ENCODE peak calls at places on chromosomes 1 and 21, in eight cellular contexts. One of them, this sample, is unnamed.

GRCh38 chr1:16115468-16116363 is 40.2 kb downstream of the EPHA2 start:
- DNase-seq in heart left ventricle: peak
- DNase-seq in CD4-positive, alpha-beta T cell: no peak
- DNase-seq in prostate gland: no peak
- DNase-seq in Panc1: no peak
- DNase-seq in MM.1S: no peak
- DNase-seq in A549: no peak
- DNase-seq in RWPE1: no peak
- DNase-seq in this sample: no peak

GRCh38 chr1:155196893-155197638 is 10.6 kb downstream of the THBS3 start:
- DNase-seq in heart left ventricle: peak
- DNase-seq in CD4-positive, alpha-beta T cell: no peak
- DNase-seq in prostate gland: no peak
- DNase-seq in Panc1: no peak
- DNase-seq in MM.1S: no peak
- DNase-seq in A549: no peak
- DNase-seq in RWPE1: no peak
- DNase-seq in this sample: peak

GRCh38 chr1:206674745-206675175 is 9.9 kb upstream of the MAPKAPK2 start:
- DNase-seq in heart left ventricle: peak
- DNase-seq in CD4-positive, alpha-beta T cell: no peak
- DNase-seq in prostate gland: peak
- DNase-seq in Panc1: peak
- DNase-seq in MM.1S: no peak
- DNase-seq in A549: peak
- DNase-seq in RWPE1: peak
- DNase-seq in this sample: no peak

GRCh38 chr1:152112101-152112884 is 3.0 kb downstream of the TCHH start:
- DNase-seq in heart left ventricle: no peak
- DNase-seq in CD4-positive, alpha-beta T cell: no peak
- DNase-seq in prostate gland: no peak
- DNase-seq in Panc1: no peak
- DNase-seq in MM.1S: peak
- DNase-seq in A549: peak
- DNase-seq in RWPE1: no peak
- DNase-seq in this sample: no peak

GRCh38 chr21:33543505-33544129 is 779 bp downstream of the SON start:
- DNase-seq in heart left ventricle: no peak
- DNase-seq in CD4-positive, alpha-beta T cell: no peak
- DNase-seq in prostate gland: peak
- DNase-seq in Panc1: no peak
- DNase-seq in MM.1S: no peak
- DNase-seq in A549: no peak
- DNase-seq in RWPE1: no peak
- DNase-seq in this sample: no peak

GRCh38 chr21:31184462-31184861 is 146.2 kb upstream of the KRTAP19-8 start:
- DNase-seq in heart left ventricle: no peak
- DNase-seq in CD4-positive, alpha-beta T cell: peak
- DNase-seq in prostate gland: no peak
- DNase-seq in Panc1: no peak
- DNase-seq in MM.1S: no peak
- DNase-seq in A549: no peak
- DNase-seq in RWPE1: no peak
- DNase-seq in this sample: no peak

GRCh38 chr1:223776075-223776814 is 63.9 kb downstream of the CAPN2 start:
- DNase-seq in heart left ventricle: no peak
- DNase-seq in CD4-positive, alpha-beta T cell: no peak
- DNase-seq in prostate gland: no peak
- DNase-seq in Panc1: peak
- DNase-seq in MM.1S: no peak
- DNase-seq in A549: peak
- DNase-seq in RWPE1: peak
- DNase-seq in this sample: no peak

GRCh38 chr1:6489383-6489765 is 2.1 kb downstream of the PLEKHG5 start:
- DNase-seq in heart left ventricle: no peak
- DNase-seq in CD4-positive, alpha-beta T cell: no peak
- DNase-seq in prostate gland: no peak
- DNase-seq in Panc1: no peak
- DNase-seq in MM.1S: no peak
- DNase-seq in A549: no peak
- DNase-seq in RWPE1: no peak
- DNase-seq in this sample: no peak

GRCh38 chr1:73180661-73181540 is 898.6 kb upstream of the NEGR1 start:
- DNase-seq in heart left ventricle: no peak
- DNase-seq in CD4-positive, alpha-beta T cell: no peak
- DNase-seq in prostate gland: no peak
- DNase-seq in Panc1: no peak
- DNase-seq in MM.1S: no peak
- DNase-seq in A549: no peak
- DNase-seq in RWPE1: no peak
- DNase-seq in this sample: no peak

GRCh38 chr1:185593271-185593670 is 140.9 kb upstream of the HMCN1 start:
- DNase-seq in heart left ventricle: no peak
- DNase-seq in CD4-positive, alpha-beta T cell: no peak
- DNase-seq in prostate gland: no peak
- DNase-seq in Panc1: no peak
- DNase-seq in MM.1S: no peak
- DNase-seq in A549: no peak
- DNase-seq in RWPE1: no peak
- DNase-seq in this sample: no peak

GRCh38 chr1:193115629-193116227 is 6.1 kb upstream of the CDC73 start:
- DNase-seq in heart left ventricle: no peak
- DNase-seq in CD4-positive, alpha-beta T cell: no peak
- DNase-seq in prostate gland: no peak
- DNase-seq in Panc1: peak
- DNase-seq in MM.1S: no peak
- DNase-seq in A549: peak
- DNase-seq in RWPE1: peak
- DNase-seq in this sample: no peak

GRCh38 chr21:41045534-41046268 is 122.3 kb upstream of the BACE2 start:
- DNase-seq in heart left ventricle: no peak
- DNase-seq in CD4-positive, alpha-beta T cell: no peak
- DNase-seq in prostate gland: peak
- DNase-seq in Panc1: no peak
- DNase-seq in MM.1S: no peak
- DNase-seq in A549: peak
- DNase-seq in RWPE1: no peak
- DNase-seq in this sample: no peak

GRCh38 chr1:182652933-182653332 is 31.5 kb downstream of the RGS8 start:
- DNase-seq in heart left ventricle: no peak
- DNase-seq in CD4-positive, alpha-beta T cell: no peak
- DNase-seq in prostate gland: no peak
- DNase-seq in Panc1: no peak
- DNase-seq in MM.1S: peak
- DNase-seq in A549: no peak
- DNase-seq in RWPE1: no peak
- DNase-seq in this sample: no peak
- H3K27ac ChIP-seq in heart left ventricle: no peak
- H3K27ac ChIP-seq in CD4-positive, alpha-beta T cell: no peak
- H3K27ac ChIP-seq in prostate gland: no peak
- H3K27ac ChIP-seq in Panc1: no peak
- H3K27ac ChIP-seq in MM.1S: no peak
- H3K27ac ChIP-seq in A549: no peak
- H3K27ac ChIP-seq in RWPE1: no peak
- H3K27ac ChIP-seq in this sample: no peak

DNA sequence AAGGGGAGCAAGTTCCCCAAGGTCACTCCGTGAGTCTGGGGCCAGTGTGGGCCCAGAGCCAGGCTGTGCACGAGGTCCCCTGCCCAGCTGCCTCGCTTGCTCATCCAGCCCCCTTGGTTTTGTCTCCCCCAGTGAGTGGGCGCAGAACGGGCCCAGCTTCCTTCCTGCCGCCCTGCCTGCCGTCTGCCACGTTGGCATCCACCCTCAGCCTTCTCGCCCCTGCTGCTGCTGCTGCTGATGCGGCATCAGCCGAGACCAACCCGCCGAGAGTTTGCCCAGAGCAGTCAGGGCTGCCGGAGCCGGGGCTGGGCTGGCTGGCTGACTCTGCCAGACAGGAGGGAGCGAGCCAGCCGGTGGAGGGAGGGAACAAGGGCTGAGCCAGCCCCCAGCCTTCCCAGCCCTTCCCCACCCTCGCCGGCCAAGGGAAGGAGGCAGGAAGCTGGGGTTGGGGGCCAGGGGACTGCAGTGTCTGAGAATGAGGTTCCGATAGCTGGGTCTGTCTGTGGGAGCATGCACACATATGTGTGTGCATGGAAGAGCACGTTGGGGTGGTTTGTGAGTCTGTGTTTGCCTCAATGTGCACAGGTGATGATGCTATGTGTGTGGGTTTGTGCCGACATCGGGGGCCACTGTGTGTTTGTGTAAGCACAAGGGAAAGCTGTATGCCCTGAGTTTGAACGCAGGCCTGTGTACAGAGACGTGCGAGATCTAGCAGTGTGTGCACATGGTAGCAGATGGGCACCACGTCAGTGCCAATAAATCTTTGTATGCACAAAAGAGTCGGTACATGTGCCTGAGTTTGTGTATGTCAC is 31.6 kb upstream of the WASF2 start:
- DNase-seq in heart left ventricle: peak
- DNase-seq in CD4-positive, alpha-beta T cell: peak
- DNase-seq in prostate gland: no peak
- DNase-seq in Panc1: no peak
- DNase-seq in MM.1S: no peak
- DNase-seq in A549: no peak
- DNase-seq in RWPE1: no peak
- DNase-seq in this sample: peak
- H3K27ac ChIP-seq in heart left ventricle: peak
- H3K27ac ChIP-seq in CD4-positive, alpha-beta T cell: peak
- H3K27ac ChIP-seq in prostate gland: peak
- H3K27ac ChIP-seq in Panc1: no peak
- H3K27ac ChIP-seq in MM.1S: no peak
- H3K27ac ChIP-seq in A549: no peak
- H3K27ac ChIP-seq in RWPE1: peak
- H3K27ac ChIP-seq in this sample: peak

GRCh38 chr1:238648756-238649155 is 737.6 kb upstream of the CHRM3 start:
- DNase-seq in heart left ventricle: no peak
- DNase-seq in CD4-positive, alpha-beta T cell: no peak
- DNase-seq in prostate gland: no peak
- DNase-seq in Panc1: no peak
- DNase-seq in MM.1S: no peak
- DNase-seq in A549: no peak
- DNase-seq in RWPE1: no peak
- DNase-seq in this sample: no peak

GRCh38 chr1:238647877-238648276 is 738.5 kb upstream of the CHRM3 start:
- DNase-seq in heart left ventricle: no peak
- DNase-seq in CD4-positive, alpha-beta T cell: no peak
- DNase-seq in prostate gland: no peak
- DNase-seq in Panc1: no peak
- DNase-seq in MM.1S: no peak
- DNase-seq in A549: peak
- DNase-seq in RWPE1: peak
- DNase-seq in this sample: no peak

GRCh38 chr1:238649200-238649599 is 737.2 kb upstream of the CHRM3 start:
- DNase-seq in heart left ventricle: no peak
- DNase-seq in CD4-positive, alpha-beta T cell: no peak
- DNase-seq in prostate gland: no peak
- DNase-seq in Panc1: no peak
- DNase-seq in MM.1S: peak
- DNase-seq in A549: no peak
- DNase-seq in RWPE1: no peak
- DNase-seq in this sample: no peak

GRCh38 chr1:238652346-238652968 is 733.9 kb upstream of the CHRM3 start:
- DNase-seq in heart left ventricle: no peak
- DNase-seq in CD4-positive, alpha-beta T cell: no peak
- DNase-seq in prostate gland: no peak
- DNase-seq in Panc1: no peak
- DNase-seq in MM.1S: no peak
- DNase-seq in A549: no peak
- DNase-seq in RWPE1: no peak
- DNase-seq in this sample: no peak

GRCh38 chr1:238648296-238648695 is 738.1 kb upstream of the CHRM3 start:
- DNase-seq in heart left ventricle: no peak
- DNase-seq in CD4-positive, alpha-beta T cell: no peak
- DNase-seq in prostate gland: no peak
- DNase-seq in Panc1: no peak
- DNase-seq in MM.1S: no peak
- DNase-seq in A549: no peak
- DNase-seq in RWPE1: no peak
- DNase-seq in this sample: no peak
- H3K27ac ChIP-seq in heart left ventricle: no peak
- H3K27ac ChIP-seq in CD4-positive, alpha-beta T cell: no peak
- H3K27ac ChIP-seq in prostate gland: no peak
- H3K27ac ChIP-seq in Panc1: no peak
- H3K27ac ChIP-seq in MM.1S: no peak
- H3K27ac ChIP-seq in A549: no peak
- H3K27ac ChIP-seq in RWPE1: no peak
- H3K27ac ChIP-seq in this sample: no peak

GRCh38 chr1:162206749-162207635 is 137.5 kb downstream of the NOS1AP start:
- DNase-seq in heart left ventricle: peak
- DNase-seq in CD4-positive, alpha-beta T cell: no peak
- DNase-seq in prostate gland: peak
- DNase-seq in Panc1: no peak
- DNase-seq in MM.1S: no peak
- DNase-seq in A549: no peak
- DNase-seq in RWPE1: no peak
- DNase-seq in this sample: no peak
- H3K27ac ChIP-seq in heart left ventricle: no peak
- H3K27ac ChIP-seq in CD4-positive, alpha-beta T cell: no peak
- H3K27ac ChIP-seq in prostate gland: peak
- H3K27ac ChIP-seq in Panc1: peak
- H3K27ac ChIP-seq in MM.1S: no peak
- H3K27ac ChIP-seq in A549: no peak
- H3K27ac ChIP-seq in RWPE1: no peak
- H3K27ac ChIP-seq in this sample: no peak

This sample was measured in caudate nucleus.